ENCODE peak calls at places on chromosomes 7 and 10, in five cellular contexts. H is GM03348, J is left ventricle myocardium superior, G is fibroblast of pulmonary artery, X is T follicular helper cell. P is an unnamed sample.

GRCh38 chr10:123554656-123555055 is 111.5 kb upstream of the GPR26 start:
- DNase-seq in H (no peak), J (no peak), G (no peak), X (no peak), P (no peak)

GRCh38 chr10:3538850-3539531 is 246.0 kb downstream of the KLF6 start:
- DNase-seq in H (peak), J (no peak), G (peak), X (no peak), P (peak)

GRCh38 chr7:91266931-91267557 is 2.8 kb downstream of the FZD1 start:
- DNase-seq in H (no peak), J (peak), G (no peak), X (no peak), P (no peak)

GRCh38 chr10:34537629-34538231 is 277.4 kb downstream of the PARD3 start:
- DNase-seq in H (no peak), J (no peak), G (no peak), X (no peak), P (no peak)

GRCh38 chr10:107496594-107496993 is 332.1 kb upstream of the SORCS1 start:
- DNase-seq in H (peak), J (no peak), G (peak), X (no peak), P (no peak)

GRCh38 chr7:93202594-93203273 is 23.5 kb downstream of the HEPACAM2 start:
- DNase-seq in H (no peak), J (no peak), G (no peak), X (no peak), P (no peak)

GRCh38 chr10:101241840-101242707 is 12.8 kb upstream of the LBX1 start:
- DNase-seq in H (no peak), J (peak), G (no peak), X (no peak), P (no peak)

GRCh38 chr7:137890449-137890916 is 43.7 kb upstream of the DGKI start:
- DNase-seq in H (no peak), J (no peak), G (no peak), X (no peak), P (no peak)

GRCh38 chr10:132712698-132713232 is 73.2 kb downstream of the NKX6-2 start:
- DNase-seq in H (no peak), J (peak), G (no peak), X (no peak), P (no peak)

GRCh38 chr10:113856563-113856962 is 2.1 kb downstream of the NHLRC2 start:
- DNase-seq in H (no peak), J (no peak), G (peak), X (no peak), P (no peak)

GRCh38 chr7:43619213-43620012 is 36.5 kb downstream of the STK17A start:
- DNase-seq in H (no peak), J (no peak), G (no peak), X (no peak), P (no peak)

GRCh38 chr7:106064836-106065559 is 47.1 kb downstream of the SYPL1 start:
- DNase-seq in H (peak), J (peak), G (peak), X (no peak), P (no peak)

GRCh38 chr10:10209152-10209551 is 808.5 kb upstream of the CELF2 start:
- DNase-seq in H (peak), J (peak), G (peak), X (no peak), P (no peak)

P was measured in upper lobe of left lung.